ENCODE peak calls at places on chromosomes 11 and 22, in five cellular contexts. X, U, D, F and L are unnamed samples.
A peak's percentile ranks its signal among the peaks of the same experiment; 100 is the strongest.

GRCh38 chr11:128725630-128726461 is 32.0 kb downstream of the FLI1 start:
- DNase-seq in X (peak; percentile 92), F (no peak), U (no peak), D (no peak), L (no peak)

GRCh38 chr11:111419641-111420327 is 40.7 kb upstream of the POU2AF1 start:
- DNase-seq in D (no peak), U (no peak), F (no peak), X (no peak), L (no peak)

GRCh38 chr22:48866906-48867597 is 960.6 kb downstream of the BRD1 start:
- DNase-seq in U (no peak), X (no peak), D (no peak), F (no peak), L (no peak)

GRCh38 chr11:95483339-95483738 is 252.3 kb upstream of the SESN3 start:
- DNase-seq in U (no peak), F (no peak), D (no peak), X (no peak), L (no peak)

GRCh38 chr11:7844521-7844920 is 47.8 kb upstream of the OR5P2 start:
- DNase-seq in D (no peak), F (no peak), X (no peak), U (no peak), L (no peak)

GRCh38 chr11:45267660-45268340 is 18.3 kb downstream of the SYT13 start:
- DNase-seq in U (no peak), F (no peak), D (no peak), X (no peak), L (no peak)

GRCh38 chr11:70278994-70279393 is 8.5 kb downstream of the PPFIA1 start:
- DNase-seq in U (no peak), F (no peak), X (no peak), D (no peak), L (no peak)

GRCh38 chr11:99418927-99419707 is 398.4 kb downstream of the CNTN5 start:
- DNase-seq in F (no peak), X (no peak), D (no peak), U (no peak), L (no peak)

GRCh38 chr22:37379085-37379484 is 48.2 kb downstream of the ELFN2 start:
- DNase-seq in X (no peak), U (no peak), D (no peak), F (no peak), L (no peak)

GRCh38 chr22:45201678-45202332 is 38.1 kb downstream of the NUP50 start:
- DNase-seq in U (peak; percentile 99), F (no peak), X (no peak), D (no peak), L (no peak)

GRCh38 chr11:79363261-79363660 is 77.6 kb downstream of the TENM4 start:
- DNase-seq in F (no peak), D (no peak), X (no peak), U (no peak), L (no peak)

GRCh38 chr22:20867179-20868099 is 8.6 kb downstream of the SNAP29 start:
- DNase-seq in F (no peak), U (no peak), D (no peak), X (peak; percentile 27), L (no peak)

GRCh38 chr11:65426839-65427690 is 4.5 kb downstream of the NEAT1 start:
- DNase-seq in U (peak; percentile 72), X (peak; percentile 69), D (no peak), F (no peak), L (no peak)